ENCODE peak calls at places on chromosomes 11 and 22, in ten cellular contexts. One of them, this sample, is unnamed.

GRCh38 chr11:130865091-130865771 is 51.0 kb downstream of the SNX19 start:
- DNase-seq in fibroblast of lung: no peak
- DNase-seq in HCT116: no peak
- DNase-seq in psoas muscle: peak; percentile 36
- DNase-seq in CD8-positive, alpha-beta T cell: no peak
- DNase-seq in PC-3: no peak
- DNase-seq in H9: peak; percentile 46
- DNase-seq in A549: no peak
- DNase-seq in adrenal gland: no peak
- DNase-seq in heart right ventricle: peak; percentile 60
- DNase-seq in this sample: peak; percentile 40

GRCh38 chr11:104852811-104853210 is 45.4 kb downstream of the CASP12 start:
- DNase-seq in fibroblast of lung: no peak
- DNase-seq in HCT116: no peak
- DNase-seq in psoas muscle: no peak
- DNase-seq in CD8-positive, alpha-beta T cell: no peak
- DNase-seq in PC-3: peak; percentile 65
- DNase-seq in H9: no peak
- DNase-seq in A549: no peak
- DNase-seq in adrenal gland: no peak
- DNase-seq in heart right ventricle: no peak
- DNase-seq in this sample: no peak

GRCh38 chr11:118232659-118233058 is 7.8 kb upstream of the JAML start:
- DNase-seq in fibroblast of lung: no peak
- DNase-seq in HCT116: peak; percentile 79
- DNase-seq in psoas muscle: no peak
- DNase-seq in CD8-positive, alpha-beta T cell: peak; percentile 33
- DNase-seq in PC-3: peak; percentile 30
- DNase-seq in H9: no peak
- DNase-seq in A549: no peak
- DNase-seq in adrenal gland: no peak
- DNase-seq in heart right ventricle: no peak
- DNase-seq in this sample: no peak

GRCh38 chr11:2675540-2675939 is 24.3 kb downstream of the KCNQ1OT1 start:
- DNase-seq in fibroblast of lung: no peak
- DNase-seq in HCT116: no peak
- DNase-seq in psoas muscle: no peak
- DNase-seq in CD8-positive, alpha-beta T cell: no peak
- DNase-seq in PC-3: no peak
- DNase-seq in H9: peak; percentile 12
- DNase-seq in A549: no peak
- DNase-seq in adrenal gland: no peak
- DNase-seq in heart right ventricle: no peak
- DNase-seq in this sample: no peak

GRCh38 chr11:48193876-48194275 is 22.7 kb upstream of the OR4B1 start:
- DNase-seq in fibroblast of lung: peak; percentile 8
- DNase-seq in HCT116: no peak
- DNase-seq in psoas muscle: no peak
- DNase-seq in CD8-positive, alpha-beta T cell: no peak
- DNase-seq in PC-3: peak; percentile 66
- DNase-seq in H9: no peak
- DNase-seq in A549: no peak
- DNase-seq in adrenal gland: no peak
- DNase-seq in heart right ventricle: no peak
- DNase-seq in this sample: no peak

GRCh38 chr22:45932066-45932465 is 44.9 kb downstream of the WNT7B start:
- DNase-seq in fibroblast of lung: no peak
- DNase-seq in HCT116: no peak
- DNase-seq in psoas muscle: no peak
- DNase-seq in CD8-positive, alpha-beta T cell: no peak
- DNase-seq in PC-3: no peak
- DNase-seq in H9: no peak
- DNase-seq in A549: no peak
- DNase-seq in adrenal gland: no peak
- DNase-seq in heart right ventricle: no peak
- DNase-seq in this sample: no peak

GRCh38 chr11:64056213-64056785 is 20.6 kb downstream of the FLRT1 start:
- DNase-seq in fibroblast of lung: no peak
- DNase-seq in HCT116: no peak
- DNase-seq in psoas muscle: no peak
- DNase-seq in CD8-positive, alpha-beta T cell: no peak
- DNase-seq in PC-3: no peak
- DNase-seq in H9: no peak
- DNase-seq in A549: no peak
- DNase-seq in adrenal gland: no peak
- DNase-seq in heart right ventricle: no peak
- DNase-seq in this sample: no peak

GRCh38 chr11:5291207-5291838 is 10.4 kb downstream of the OR51B4 start:
- DNase-seq in fibroblast of lung: peak; percentile 70
- DNase-seq in HCT116: peak; percentile 35
- DNase-seq in psoas muscle: no peak
- DNase-seq in CD8-positive, alpha-beta T cell: no peak
- DNase-seq in PC-3: peak; percentile 46
- DNase-seq in H9: peak; percentile 33
- DNase-seq in A549: peak; percentile 47
- DNase-seq in adrenal gland: no peak
- DNase-seq in heart right ventricle: no peak
- DNase-seq in this sample: no peak

GRCh38 chr11:77072851-77073327 is 6.1 kb downstream of the CAPN5 start:
- DNase-seq in fibroblast of lung: no peak
- DNase-seq in HCT116: no peak
- DNase-seq in psoas muscle: no peak
- DNase-seq in CD8-positive, alpha-beta T cell: no peak
- DNase-seq in PC-3: no peak
- DNase-seq in H9: peak; percentile 17
- DNase-seq in A549: no peak
- DNase-seq in adrenal gland: peak; percentile 19
- DNase-seq in heart right ventricle: no peak
- DNase-seq in this sample: no peak

GRCh38 chr11:77069969-77070582 is 3.3 kb downstream of the CAPN5 start:
- DNase-seq in fibroblast of lung: no peak
- DNase-seq in HCT116: no peak
- DNase-seq in psoas muscle: no peak
- DNase-seq in CD8-positive, alpha-beta T cell: no peak
- DNase-seq in PC-3: no peak
- DNase-seq in H9: peak; percentile 21
- DNase-seq in A549: no peak
- DNase-seq in adrenal gland: peak; percentile 13
- DNase-seq in heart right ventricle: no peak
- DNase-seq in this sample: no peak

GRCh38 chr11:77071671-77072605 is 5.2 kb downstream of the CAPN5 start:
- DNase-seq in fibroblast of lung: peak; percentile 19
- DNase-seq in HCT116: no peak
- DNase-seq in psoas muscle: no peak
- DNase-seq in CD8-positive, alpha-beta T cell: no peak
- DNase-seq in PC-3: no peak
- DNase-seq in H9: peak; percentile 24
- DNase-seq in A549: no peak
- DNase-seq in adrenal gland: peak; percentile 20
- DNase-seq in heart right ventricle: no peak
- DNase-seq in this sample: no peak

GRCh38 chr11:77069336-77069968 is 2.7 kb downstream of the CAPN5 start:
- DNase-seq in fibroblast of lung: no peak
- DNase-seq in HCT116: no peak
- DNase-seq in psoas muscle: no peak
- DNase-seq in CD8-positive, alpha-beta T cell: no peak
- DNase-seq in PC-3: no peak
- DNase-seq in H9: peak; percentile 20
- DNase-seq in A549: no peak
- DNase-seq in adrenal gland: peak; percentile 9
- DNase-seq in heart right ventricle: no peak
- DNase-seq in this sample: no peak

GRCh38 chr11:77071077-77071476 is 4.3 kb downstream of the CAPN5 start:
- DNase-seq in fibroblast of lung: no peak
- DNase-seq in HCT116: no peak
- DNase-seq in psoas muscle: no peak
- DNase-seq in CD8-positive, alpha-beta T cell: no peak
- DNase-seq in PC-3: no peak
- DNase-seq in H9: no peak
- DNase-seq in A549: no peak
- DNase-seq in adrenal gland: peak; percentile 10
- DNase-seq in heart right ventricle: no peak
- DNase-seq in this sample: peak; percentile 26
- H3K4me1 ChIP-seq in fibroblast of lung: peaks cover 36% of the 10 kb centered on the region
- H3K4me1 ChIP-seq in HCT116: peaks cover 30% of the 10 kb centered on the region
- H3K4me1 ChIP-seq in psoas muscle: no peaks in the 10 kb centered on the region
- H3K4me1 ChIP-seq in CD8-positive, alpha-beta T cell: peaks cover 41% of the 10 kb centered on the region
- H3K4me1 ChIP-seq in PC-3: peaks cover 40% of the 10 kb centered on the region
- H3K4me1 ChIP-seq in H9: no peaks in the 10 kb centered on the region
- H3K4me1 ChIP-seq in A549: peaks cover 50% of the 10 kb centered on the region
- H3K4me1 ChIP-seq in adrenal gland: peaks cover 29% of the 10 kb centered on the region
- H3K4me1 ChIP-seq in heart right ventricle: peaks cover 33% of the 10 kb centered on the region
- H3K4me1 ChIP-seq in this sample: no peaks in the 10 kb centered on the region

GRCh38 chr11:74846770-74847169 is 98.1 kb downstream of the RNF169 start:
- DNase-seq in fibroblast of lung: peak; percentile 10
- DNase-seq in HCT116: no peak
- DNase-seq in psoas muscle: no peak
- DNase-seq in CD8-positive, alpha-beta T cell: no peak
- DNase-seq in PC-3: peak; percentile 43
- DNase-seq in H9: no peak
- DNase-seq in A549: no peak
- DNase-seq in adrenal gland: no peak
- DNase-seq in heart right ventricle: no peak
- DNase-seq in this sample: no peak
- TF ChIP-seq CTCF in fibroblast of lung: peak; percentile 15
- TF ChIP-seq CTCF in HCT116: no peak
- TF ChIP-seq CTCF in psoas muscle: no peak
- TF ChIP-seq CTCF in CD8-positive, alpha-beta T cell: no peak
- TF ChIP-seq CTCF in PC-3: no peak
- TF ChIP-seq CTCF in H9: no peak
- TF ChIP-seq CTCF in A549: no peak
- TF ChIP-seq CTCF in adrenal gland: no peak
- TF ChIP-seq CTCF in heart right ventricle: no peak
- TF ChIP-seq CTCF in this sample: no peak

GRCh38 chr11:106400949-106401545 is 323.6 kb downstream of the AASDHPPT start:
- DNase-seq in fibroblast of lung: peak; percentile 63
- DNase-seq in HCT116: no peak
- DNase-seq in psoas muscle: no peak
- DNase-seq in CD8-positive, alpha-beta T cell: no peak
- DNase-seq in PC-3: no peak
- DNase-seq in H9: no peak
- DNase-seq in A549: no peak
- DNase-seq in adrenal gland: no peak
- DNase-seq in heart right ventricle: no peak
- DNase-seq in this sample: no peak
- H3K27ac ChIP-seq in fibroblast of lung: no peak overlapping the region
- H3K27ac ChIP-seq in HCT116: no peak overlapping the region
- H3K27ac ChIP-seq in psoas muscle: no peak overlapping the region
- H3K27ac ChIP-seq in CD8-positive, alpha-beta T cell: no peak overlapping the region
- H3K27ac ChIP-seq in PC-3: no peak overlapping the region
- H3K27ac ChIP-seq in H9: no peak overlapping the region
- H3K27ac ChIP-seq in A549: peak overlapping the region; percentile 48
- H3K27ac ChIP-seq in adrenal gland: no peak overlapping the region
- H3K27ac ChIP-seq in heart right ventricle: no peak overlapping the region
- H3K27ac ChIP-seq in this sample: no peak overlapping the region

GRCh38 chr11:12803086-12803826 is 129.0 kb downstream of the TEAD1 start:
- DNase-seq in fibroblast of lung: peak; percentile 68
- DNase-seq in HCT116: no peak
- DNase-seq in psoas muscle: no peak
- DNase-seq in CD8-positive, alpha-beta T cell: no peak
- DNase-seq in PC-3: peak; percentile 35
- DNase-seq in H9: no peak
- DNase-seq in A549: no peak
- DNase-seq in adrenal gland: no peak
- DNase-seq in heart right ventricle: no peak
- DNase-seq in this sample: no peak
- H3K4me1 ChIP-seq in fibroblast of lung: peaks cover 22% of the 10 kb centered on the region
- H3K4me1 ChIP-seq in HCT116: peaks cover 91% of the 10 kb centered on the region
- H3K4me1 ChIP-seq in psoas muscle: peaks cover 83% of the 10 kb centered on the region
- H3K4me1 ChIP-seq in CD8-positive, alpha-beta T cell: no peaks in the 10 kb centered on the region
- H3K4me1 ChIP-seq in PC-3: peaks cover 63% of the 10 kb centered on the region
- H3K4me1 ChIP-seq in H9: peaks cover 38% of the 10 kb centered on the region
- H3K4me1 ChIP-seq in A549: peaks cover 97% of the 10 kb centered on the region
- H3K4me1 ChIP-seq in adrenal gland: no peaks in the 10 kb centered on the region
- H3K4me1 ChIP-seq in heart right ventricle: peaks cover 34% of the 10 kb centered on the region
- H3K4me1 ChIP-seq in this sample: peaks cover 26% of the 10 kb centered on the region

GRCh38 chr11:45188127-45188526 is 41.7 kb downstream of the PRDM11 start:
- DNase-seq in fibroblast of lung: no peak
- DNase-seq in HCT116: no peak
- DNase-seq in psoas muscle: no peak
- DNase-seq in CD8-positive, alpha-beta T cell: no peak
- DNase-seq in PC-3: no peak
- DNase-seq in H9: no peak
- DNase-seq in A549: no peak
- DNase-seq in adrenal gland: no peak
- DNase-seq in heart right ventricle: no peak
- DNase-seq in this sample: no peak
- TF ChIP-seq CTCF in fibroblast of lung: no peak
- TF ChIP-seq CTCF in HCT116: no peak
- TF ChIP-seq CTCF in psoas muscle: no peak
- TF ChIP-seq CTCF in CD8-positive, alpha-beta T cell: no peak
- TF ChIP-seq CTCF in PC-3: no peak
- TF ChIP-seq CTCF in H9: no peak
- TF ChIP-seq CTCF in A549: no peak
- TF ChIP-seq CTCF in adrenal gland: no peak
- TF ChIP-seq CTCF in heart right ventricle: no peak
- TF ChIP-seq CTCF in this sample: no peak

DNA sequence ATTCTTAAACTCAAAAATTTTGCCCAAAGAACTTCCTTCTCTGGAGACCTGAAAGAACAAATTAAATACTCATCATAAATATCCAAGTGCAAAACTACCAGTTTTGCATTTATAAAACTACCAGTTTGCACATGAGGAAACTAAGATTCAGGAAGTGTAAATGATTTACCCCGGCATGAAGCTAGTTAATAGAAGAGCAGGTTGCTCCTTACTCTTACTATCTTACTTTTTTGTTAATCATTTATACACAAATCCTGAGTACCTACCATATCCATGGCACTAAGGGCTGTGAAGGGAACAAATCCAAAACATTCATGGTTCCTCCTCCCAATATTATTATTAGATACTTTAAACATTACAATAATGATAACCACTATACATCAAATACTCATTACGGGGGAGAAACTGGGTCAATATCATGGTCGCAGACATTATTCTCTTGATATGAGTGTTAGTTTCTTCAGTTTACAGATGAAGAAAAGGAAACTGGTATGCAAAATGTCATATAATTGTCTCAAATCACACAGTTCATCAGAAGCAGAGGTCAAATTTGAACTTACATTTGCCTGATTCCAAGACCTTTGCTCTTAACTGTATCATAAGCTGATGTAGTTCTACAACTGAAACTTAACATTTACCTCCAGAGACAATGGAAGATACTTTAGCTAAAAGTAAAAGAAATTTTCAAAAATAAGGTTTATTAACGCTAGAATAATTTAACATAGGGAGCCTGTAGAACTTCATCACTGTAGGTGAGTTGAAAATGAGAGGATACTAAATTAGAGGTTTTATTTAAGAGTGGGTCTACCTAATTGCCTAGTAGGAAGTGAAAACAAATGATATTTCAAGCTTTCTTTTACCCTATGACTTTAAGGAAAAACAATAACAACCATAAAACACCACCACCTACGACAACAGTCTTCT is 74.5 kb downstream of the FAM76B start:
- DNase-seq in fibroblast of lung: no peak
- DNase-seq in HCT116: no peak
- DNase-seq in psoas muscle: no peak
- DNase-seq in CD8-positive, alpha-beta T cell: no peak
- DNase-seq in PC-3: no peak
- DNase-seq in H9: no peak
- DNase-seq in A549: no peak
- DNase-seq in adrenal gland: no peak
- DNase-seq in heart right ventricle: no peak
- DNase-seq in this sample: no peak
- H3K27ac ChIP-seq in fibroblast of lung: no peak overlapping the region
- H3K27ac ChIP-seq in HCT116: no peak overlapping the region
- H3K27ac ChIP-seq in psoas muscle: no peak overlapping the region
- H3K27ac ChIP-seq in CD8-positive, alpha-beta T cell: no peak overlapping the region
- H3K27ac ChIP-seq in PC-3: no peak overlapping the region
- H3K27ac ChIP-seq in H9: no peak overlapping the region
- H3K27ac ChIP-seq in A549: no peak overlapping the region
- H3K27ac ChIP-seq in adrenal gland: no peak overlapping the region
- H3K27ac ChIP-seq in heart right ventricle: no peak overlapping the region
- H3K27ac ChIP-seq in this sample: no peak overlapping the region

This sample was measured in right lobe of liver.